ENCODE peak calls at places on chromosomes 13 and 19, in four cellular contexts. W is EL, F is Peyer's patch, P is NCI-H526. B is an unnamed sample.
A peak's percentile ranks its signal among the peaks of the same experiment; 100 is the strongest.

GRCh38 chr19:49489601-49490167 is 2.3 kb downstream of the RPL13A start:
- DNase-seq in F (peak; percentile 76), P (no peak), W (no peak), B (no peak)

GRCh38 chr13:110815471-110816204 is 99.2 kb downstream of the ANKRD10 start:
- DNase-seq in F (no peak), W (no peak), P (peak; percentile 72), B (no peak)

GRCh38 chr13:80084086-80084676 is 256.7 kb downstream of the SPRY2 start:
- DNase-seq in P (no peak), W (peak; percentile 89), F (no peak), B (peak; percentile 86)

GRCh38 chr13:111486801-111487200 is 166.4 kb downstream of the TEX29 start:
- DNase-seq in W (no peak), P (no peak), F (peak; percentile 27), B (no peak)

GRCh38 chr19:53809518-53810186 is 14.5 kb downstream of the NLRP12 start:
- DNase-seq in F (no peak), W (no peak), P (peak; percentile 23), B (peak; percentile 29)

GRCh38 chr19:7004313-7004931 is 16.8 kb downstream of the MBD3L2B start:
- DNase-seq in W (no peak), P (no peak), F (no peak), B (peak; percentile 54)

GRCh38 chr13:39321578-39321977 is 281.4 kb downstream of the LHFPL6 start:
- DNase-seq in F (no peak), W (no peak), P (no peak), B (no peak)

GRCh38 chr13:40336228-40337221 is 329.9 kb downstream of the FOXO1 start:
- DNase-seq in F (no peak), P (no peak), W (no peak), B (no peak)

GRCh38 chr13:23725922-23726321 is 155.7 kb downstream of the TNFRSF19 start:
- DNase-seq in P (no peak), F (no peak), W (no peak), B (no peak)

GRCh38 chr13:30111810-30112209 is 195.5 kb downstream of the KATNAL1 start:
- DNase-seq in F (no peak), P (no peak), W (peak; percentile 29), B (peak; percentile 50)

GRCh38 chr13:42985312-42986175 is 6.5 kb downstream of the EPSTI1 start:
- DNase-seq in P (no peak), F (peak; percentile 80), W (no peak), B (no peak)

GRCh38 chr13:23510979-23511735 is 59.1 kb upstream of the TNFRSF19 start:
- DNase-seq in P (no peak), W (peak; percentile 40), F (no peak), B (peak; percentile 51)

GRCh38 chr19:18436651-18437478 is 1.1 kb downstream of the ISYNA1 start:
- DNase-seq in P (peak; percentile 26), F (peak; percentile 95), W (peak; percentile 89), B (peak; percentile 96)

GRCh38 chr19:6668696-6669095 is 1.3 kb downstream of the TNFSF14 start:
- DNase-seq in P (no peak), F (no peak), W (no peak), B (no peak)

GRCh38 chr19:35784401-35785086 is 9.2 kb downstream of the ARHGAP33 start:
- DNase-seq in F (no peak), W (no peak), P (no peak), B (no peak)

GRCh38 chr13:30831515-30831914 is 74.6 kb upstream of the MEDAG start:
- DNase-seq in F (no peak), P (no peak), W (no peak), B (no peak)

GRCh38 chr19:16327911-16328823 is 3.5 kb downstream of the KLF2 start:
- DNase-seq in P (no peak), W (peak; percentile 46), F (peak; percentile 85), B (no peak)

GRCh38 chr13:112711528-112712265 is 21.9 kb downstream of the ATP11A start:
- DNase-seq in P (peak; percentile 50), F (peak; percentile 92), W (peak; percentile 96), B (peak; percentile 75)

GRCh38 chr19:47405197-47405550 is 14.2 kb downstream of the MEIS3 start:
- DNase-seq in F (no peak), W (no peak), P (no peak), B (no peak)

GRCh38 chr13:33480561-33480960 is 195.0 kb upstream of the STARD13 start:
- DNase-seq in F (no peak), W (peak; percentile 20), P (no peak), B (no peak)

GRCh38 chr13:27404680-27405079 is 19.7 kb upstream of the GTF3A start:
- DNase-seq in W (no peak), F (peak; percentile 70), P (no peak), B (no peak)

GRCh38 chr13:32229443-32229842 is 85.7 kb downstream of the ZAR1L start:
- DNase-seq in F (no peak), W (no peak), P (no peak), B (no peak)

GRCh38 chr13:21067794-21068193 is 6.4 kb upstream of the LATS2 start:
- DNase-seq in W (no peak), F (no peak), P (no peak), B (no peak)

GRCh38 chr13:27353166-27353583 is 71.2 kb upstream of the GTF3A start:
- DNase-seq in W (peak; percentile 47), F (no peak), P (no peak), B (no peak)

B was measured in A673.